ENCODE peak calls at places on chromosomes 5 and 9, in nine cellular contexts. C is GM04504; M is effector memory CD4-positive, alpha-beta T cell; G is Calu3; F is cerebellar nuclear complex; L is naive thymus-derived CD8-positive, alpha-beta T cell; Q is GM06990; V is right cardiac atrium; P is endothelial cell. U is an unnamed sample.

GRCh38 chr5:75656311-75657003 is 45.2 kb downstream of the ANKDD1B start:
- DNase-seq in C (peak; percentile 40), M (no peak), G (peak; percentile 21), F (no peak), L (no peak), Q (no peak), V (no peak), P (no peak), U (no peak)

GRCh38 chr5:68424799-68425537 is 209.4 kb downstream of the PIK3R1 start:
- DNase-seq in C (no peak), M (no peak), G (no peak), F (no peak), L (peak; percentile 20), Q (peak; percentile 42), V (no peak), P (no peak), U (peak; percentile 23)

GRCh38 chr5:65394078-65394477 is 87.6 kb downstream of the ADAMTS6 start:
- DNase-seq in C (peak; percentile 97), M (no peak), G (no peak), F (no peak), L (no peak), Q (no peak), V (peak; percentile 73), P (no peak), U (no peak)

GRCh38 chr5:151596839-151597539 is 5.9 kb upstream of the FAT2 start:
- DNase-seq in C (no peak), M (no peak), G (no peak), F (no peak), L (no peak), Q (no peak), V (no peak), P (peak; percentile 18), U (no peak)

GRCh38 chr9:129140397-129141065 is 29.3 kb downstream of the PTPA start:
- DNase-seq in C (no peak), M (no peak), G (peak; percentile 21), F (no peak), L (no peak), Q (peak; percentile 30), V (peak; percentile 78), P (peak; percentile 38), U (no peak)

GRCh38 chr9:134210511-134210907 is 46.1 kb upstream of the RNU6ATAC start:
- DNase-seq in C (no peak), M (no peak), G (no peak), F (no peak), L (no peak), Q (no peak), V (peak; percentile 55), P (no peak), U (no peak)

GRCh38 chr5:126274819-126275218 is 148.4 kb upstream of the GRAMD2B start:
- DNase-seq in C (no peak), M (no peak), G (no peak), F (no peak), L (no peak), Q (no peak), V (no peak), P (no peak), U (no peak)

GRCh38 chr9:137449081-137449844 is 8.1 kb upstream of the ENTPD8 start:
- DNase-seq in C (no peak), M (no peak), G (no peak), F (no peak), L (no peak), Q (peak; percentile 24), V (peak; percentile 48), P (no peak), U (no peak)

GRCh38 chr9:33117306-33117705 is 40.8 kb upstream of the SMU1 start:
- DNase-seq in C (peak; percentile 44), M (no peak), G (no peak), F (no peak), L (no peak), Q (no peak), V (no peak), P (no peak), U (no peak)

GRCh38 chr9:121598167-121599000 is 53.0 kb upstream of the DAB2IP start:
- DNase-seq in C (peak; percentile 46), M (no peak), G (peak; percentile 80), F (no peak), L (no peak), Q (no peak), V (peak; percentile 92), P (peak; percentile 76), U (peak; percentile 42)

GRCh38 chr5:141039061-141039460 is 12.1 kb upstream of the PCDHB1 start:
- DNase-seq in C (no peak), M (no peak), G (no peak), F (no peak), L (no peak), Q (no peak), V (no peak), P (no peak), U (no peak)

GRCh38 chr9:130432362-130432761 is 12.4 kb upstream of the ASS1 start:
- DNase-seq in C (no peak), M (no peak), G (no peak), F (no peak), L (no peak), Q (no peak), V (peak; percentile 58), P (no peak), U (no peak)

GRCh38 chr9:108142504-108143201 is 653.1 kb upstream of the KLF4 start:
- DNase-seq in C (peak; percentile 82), M (no peak), G (no peak), F (no peak), L (no peak), Q (no peak), V (peak; percentile 92), P (peak; percentile 7), U (no peak)

GRCh38 chr9:96777539-96777864 is 385 bp downstream of the ZNF510 start:
- DNase-seq in C (peak; percentile 3), M (no peak), G (no peak), F (no peak), L (no peak), Q (no peak), V (no peak), P (no peak), U (no peak)

GRCh38 chr9:69323886-69324285 is 1.1 kb upstream of the ENTREP1 start:
- DNase-seq in C (no peak), M (no peak), G (no peak), F (no peak), L (no peak), Q (no peak), V (no peak), P (no peak), U (no peak)

GRCh38 chr5:36172593-36172992 is 20.7 kb downstream of the SKP2 start:
- DNase-seq in C (no peak), M (no peak), G (no peak), F (no peak), L (no peak), Q (no peak), V (no peak), P (no peak), U (no peak)

GRCh38 chr5:59021837-59022514 is 439.1 kb downstream of the RAB3C start:
- DNase-seq in C (no peak), M (no peak), G (peak; percentile 26), F (no peak), L (no peak), Q (no peak), V (peak; percentile 51), P (no peak), U (no peak)

GRCh38 chr5:13558408-13558807 is 386.1 kb downstream of the DNAH5 start:
- DNase-seq in C (no peak), M (no peak), G (no peak), F (no peak), L (no peak), Q (no peak), V (no peak), P (no peak), U (no peak)

GRCh38 chr9:114968710-114969109 is 38.3 kb upstream of the TNFSF8 start:
- DNase-seq in C (no peak), M (no peak), G (no peak), F (no peak), L (no peak), Q (no peak), V (no peak), P (no peak), U (no peak)